ENCODE peak calls at places on chromosome 6, in eight cellular contexts. X, K, W, Z, U, V, I and T are unnamed samples.

GRCh38 chr6:2827112-2827511 is 14.6 kb downstream of the SERPINB1 start:
- DNase-seq in K (no peak), W (no peak), V (no peak), X (no peak), Z (no peak), I (no peak), U (no peak), T (no peak)

GRCh38 chr6:141482773-141483172 is 650.0 kb upstream of the GJE1 start:
- DNase-seq in V (no peak), I (no peak), X (no peak), W (no peak), U (no peak), K (no peak), Z (no peak), T (no peak)

GRCh38 chr6:53306819-53307347 is 41.9 kb downstream of the ELOVL5 start:
- DNase-seq in V (no peak), W (no peak), Z (peak; percentile 37), K (no peak), X (peak; percentile 46), U (no peak), I (peak; percentile 24), T (peak; percentile 68)

GRCh38 chr6:30100585-30101422 is 12.1 kb downstream of the TRIM31 start:
- DNase-seq in U (no peak), V (no peak), W (peak; percentile 64), X (no peak), K (no peak), I (peak; percentile 33), Z (peak; percentile 33), T (peak; percentile 32)

GRCh38 chr6:105177521-105177920 is 2.3 kb downstream of the POPDC3 start:
- DNase-seq in W (no peak), I (no peak), Z (no peak), K (no peak), U (no peak), X (no peak), V (no peak), T (no peak)

GRCh38 chr6:155196891-155197290 is 66.9 kb upstream of the CLDN20 start:
- DNase-seq in W (no peak), K (no peak), Z (no peak), U (no peak), X (no peak), V (no peak), I (no peak), T (no peak)

GRCh38 chr6:5025911-5026819 is 22.3 kb upstream of the RPP40 start:
- DNase-seq in V (no peak), W (peak; percentile 67), U (no peak), K (no peak), I (no peak), X (peak; percentile 11), Z (no peak), T (no peak)

GRCh38 chr6:42367353-42368011 is 84.2 kb downstream of the TRERF1 start:
- DNase-seq in X (peak; percentile 11), Z (peak; percentile 77), I (peak; percentile 19), V (no peak), K (no peak), W (no peak), U (peak; percentile 29), T (no peak)

GRCh38 chr6:42368156-42368555 is 83.6 kb downstream of the TRERF1 start:
- DNase-seq in U (no peak), K (no peak), V (no peak), X (no peak), I (peak; percentile 69), W (no peak), Z (peak; percentile 68), T (no peak)

GRCh38 chr6:51473996-51474975 is 613.1 kb downstream of the PKHD1 start:
- DNase-seq in W (no peak), V (no peak), U (no peak), K (no peak), X (no peak), I (no peak), Z (no peak), T (peak; percentile 42)

GRCh38 chr6:87407531-87407895 is 259 bp upstream of the CFAP206 start:
- DNase-seq in X (peak; percentile 3), K (peak; percentile 15), Z (peak; percentile 12), I (no peak), U (no peak), W (no peak), V (peak; percentile 20), T (no peak)

GRCh38 chr6:111207141-111207858 is 120.0 kb downstream of the SLC16A10 start:
- DNase-seq in W (no peak), U (no peak), X (no peak), K (no peak), I (no peak), Z (no peak), V (no peak), T (no peak)

GRCh38 chr6:108260126-108260808 is 573 bp downstream of the SNX3 start:
- DNase-seq in V (no peak), W (no peak), Z (peak; percentile 58), U (peak; percentile 27), K (no peak), I (peak; percentile 27), X (peak; percentile 22), T (peak; percentile 54)

GRCh38 chr6:1786455-1787108 is 176.9 kb downstream of the FOXC1 start:
- DNase-seq in V (no peak), W (no peak), X (no peak), Z (no peak), K (no peak), I (peak; percentile 43), U (no peak), T (no peak)